ENCODE peak calls at places on chromosomes 4 and X, in six cellular contexts. F, G, A, P, H and E are unnamed samples.

GRCh38 chr4:76240236-76240635 is 11.3 kb upstream of the FAM47E start:
- DNase-seq in P (no peak), H (no peak), A (no peak), G (no peak), F (no peak), E (no peak)

GRCh38 chr4:72111863-72112262 is 80.1 kb downstream of the NPFFR2 start:
- DNase-seq in A (no peak), F (no peak), H (no peak), P (no peak), G (no peak), E (no peak)

GRCh38 chr4:119615068-119615744 is 13.4 kb downstream of the PDE5A start:
- DNase-seq in P (no peak), A (no peak), H (no peak), G (no peak), F (no peak), E (no peak)

GRCh38 chr4:34720563-34720962 is 1523.8 kb downstream of the ARAP2 start:
- DNase-seq in F (no peak), H (peak; percentile 14), A (no peak), G (no peak), P (no peak), E (no peak)

GRCh38 chr4:69749771-69750170 is 10.6 kb downstream of the SULT1B1 start:
- DNase-seq in G (no peak), A (no peak), F (no peak), H (no peak), P (no peak), E (no peak)

GRCh38 chr4:78204176-78204575 is 147.1 kb downstream of the FRAS1 start:
- DNase-seq in H (no peak), P (no peak), F (no peak), A (no peak), G (no peak), E (no peak)

GRCh38 chrX:37302569-37302968 is 46.6 kb upstream of the PRRG1 start:
- DNase-seq in A (no peak), P (no peak), H (no peak), F (no peak), G (no peak), E (no peak)

GRCh38 chr4:37383579-37384229 is 139.2 kb downstream of the NWD2 start:
- DNase-seq in F (no peak), P (no peak), A (no peak), H (peak; percentile 2), G (no peak), E (peak; percentile 23)

GRCh38 chr4:183100827-183101226 is 1.8 kb downstream of the WWC2 start:
- DNase-seq in A (no peak), F (no peak), G (no peak), P (no peak), H (no peak), E (no peak)

GRCh38 chrX:27548624-27549023 is 41.5 kb upstream of the DCAF8L2 start:
- DNase-seq in H (no peak), F (no peak), G (no peak), P (no peak), A (no peak), E (no peak)

GRCh38 chr4:77220841-77221613 is 64.0 kb downstream of the CCNG2 start:
- DNase-seq in F (no peak), H (no peak), G (no peak), P (no peak), A (no peak), E (no peak)

GRCh38 chr4:13349096-13349495 is 135.0 kb downstream of the RAB28 start:
- DNase-seq in A (no peak), F (no peak), P (no peak), G (no peak), H (no peak), E (no peak)

GRCh38 chrX:72130762-72131231 is 918 bp downstream of the RTL5 start:
- DNase-seq in P (no peak), G (no peak), H (no peak), F (no peak), A (no peak), E (no peak)

GRCh38 chrX:66200855-66201795 is 37.1 kb downstream of the HEPH start:
- DNase-seq in P (no peak), H (no peak), A (no peak), G (no peak), F (no peak), E (no peak)

GRCh38 chr4:185004562-185005208 is 13.6 kb upstream of the HELT start:
- DNase-seq in F (no peak), H (peak; percentile 74), P (no peak), G (no peak), A (no peak), E (no peak)

GRCh38 chr4:29046166-29046565 is 1674.0 kb upstream of the PCDH7 start:
- DNase-seq in A (no peak), H (no peak), G (no peak), P (no peak), F (no peak), E (no peak)